ENCODE peak calls at places on chromosomes 5 and 9, in six cellular contexts. Y is RWPE1, F is fibroblast of lung, L is tibial nerve, V is GM20000, Z is neural crest cell. K is an unnamed sample.

GRCh38 chr5:54845567-54845941 is 139.8 kb downstream of the ESM1 start:
- DNase-seq in Y (peak; percentile 30), Z (no peak), L (no peak), V (no peak), F (peak; percentile 52), K (no peak)

GRCh38 chr5:15003511-15003920 is 131.9 kb upstream of the ANKH start:
- DNase-seq in V (peak; percentile 78), L (peak; percentile 70), Y (peak; percentile 83), F (peak; percentile 80), Z (peak; percentile 23), K (peak; percentile 30)

GRCh38 chr9:95552814-95553546 is 36.2 kb upstream of the PTCH1 start:
- DNase-seq in Y (no peak), Z (no peak), V (no peak), F (no peak), L (peak; percentile 49), K (no peak)

GRCh38 chr9:80650964-80651555 is 1038.3 kb downstream of the TLE1 start:
- DNase-seq in Z (no peak), V (no peak), F (peak; percentile 57), Y (no peak), L (no peak), K (no peak)

GRCh38 chr5:74543162-74543995 is 97.1 kb downstream of the ENC1 start:
- DNase-seq in F (peak; percentile 70), V (no peak), Y (peak; percentile 97), Z (no peak), L (no peak), K (no peak)

GRCh38 chr5:141475625-141476131 is at the start of gene PCDHGC3:
- DNase-seq in Y (peak; percentile 99), Z (peak; percentile 72), F (peak; percentile 96), L (peak; percentile 84), V (peak; percentile 86), K (no peak)

GRCh38 chr9:2215941-2216441 is 200.8 kb downstream of the SMARCA2 start:
- DNase-seq in Y (no peak), Z (no peak), F (no peak), L (no peak), V (no peak), K (no peak)

GRCh38 chr5:93497101-93497500 is 83.9 kb downstream of the NR2F1-AS1 start:
- DNase-seq in F (peak; percentile 42), Y (no peak), L (no peak), V (no peak), Z (no peak), K (no peak)

GRCh38 chr5:32299059-32299677 is 13.6 kb downstream of the MTMR12 start:
- DNase-seq in V (no peak), Y (no peak), L (no peak), Z (no peak), F (no peak), K (no peak)

GRCh38 chr5:4976918-4977317 is 163.2 kb upstream of the ADAMTS16 start:
- DNase-seq in F (no peak), V (no peak), L (no peak), Z (no peak), Y (no peak), K (no peak)

GRCh38 chr9:38621434-38622082 is 1.2 kb upstream of the ANKRD18A start:
- DNase-seq in F (no peak), Z (peak; percentile 8), L (no peak), Y (no peak), V (peak; percentile 31), K (peak; percentile 52)

GRCh38 chr5:171415115-171415730 is 4.2 kb upstream of the FGF18 start:
- DNase-seq in L (no peak), Z (no peak), V (no peak), F (peak; percentile 63), Y (peak; percentile 55), K (no peak)

GRCh38 chr9:127022913-127023665 is 99.3 kb downstream of the ANGPTL2 start:
- DNase-seq in L (no peak), Z (no peak), Y (no peak), V (no peak), F (no peak), K (no peak)

GRCh38 chr5:343461-344401 is 22.2 kb downstream of the AHRR start:
- DNase-seq in L (no peak), Y (peak; percentile 62), V (peak; percentile 85), Z (peak; percentile 48), F (peak; percentile 62), K (no peak)

DNA sequence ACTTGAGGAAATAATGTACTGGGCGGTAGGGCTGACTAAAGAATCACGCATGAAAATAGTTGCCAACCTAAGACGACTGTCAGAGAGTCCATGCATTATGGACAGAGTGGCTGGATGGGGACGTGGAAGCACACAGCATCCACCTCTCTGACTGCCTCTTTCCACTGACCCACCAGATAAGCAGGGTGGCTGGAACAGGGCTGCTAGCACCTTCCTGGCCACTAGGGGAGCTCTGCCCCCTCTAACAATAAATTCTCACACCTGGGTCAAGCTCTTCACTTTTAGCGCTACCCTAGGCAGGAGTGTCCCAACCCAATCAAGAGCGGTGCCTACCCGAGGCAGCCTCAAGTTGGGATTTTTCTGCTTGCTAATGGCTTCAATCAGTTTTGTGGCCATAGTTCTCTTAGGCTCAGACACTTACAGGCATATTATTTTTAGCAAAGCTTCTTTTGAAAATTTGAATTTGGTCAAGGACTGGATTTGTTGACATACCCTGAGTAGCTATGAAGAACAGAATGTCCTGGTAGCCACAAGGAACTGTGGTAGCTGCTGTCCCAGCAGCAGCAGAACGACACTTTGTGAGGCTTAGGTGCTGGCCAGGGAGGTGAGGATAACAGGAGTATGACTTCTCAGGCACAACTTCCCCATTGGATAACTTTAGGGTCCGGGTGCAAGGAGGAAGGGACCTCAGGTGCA is 6.9 kb upstream of the TPM2 start:
- DNase-seq in F (peak; percentile 55), Y (peak; percentile 77), V (peak; percentile 85), Z (peak; percentile 49), L (peak; percentile 60), K (peak; percentile 47)
- TF ChIP-seq CTCF in F (peak; percentile 84), Y (peak; percentile 100), V (peak; percentile 93), Z (peak; percentile 84), L (peak; percentile 82), K (peak; percentile 97)

GRCh38 chr9:105539452-105539851 is 18.5 kb upstream of the FKTN start:
- DNase-seq in F (peak; percentile 7), Y (no peak), V (no peak), Z (no peak), L (no peak), K (no peak)
- TF ChIP-seq CTCF in F (no peak), Y (no peak), V (no peak), Z (peak; percentile 33), L (no peak), K (no peak)

GRCh38 chr9:132412089-132412488 is 2.1 kb downstream of the CFAP77 start:
- DNase-seq in Y (no peak), F (peak; percentile 8), L (no peak), V (peak; percentile 46), Z (peak; percentile 55), K (no peak)
- TF ChIP-seq CTCF in Y (peak; percentile 32), F (peak; percentile 50), L (peak; percentile 13), V (peak; percentile 28), Z (peak; percentile 72), K (peak; percentile 25)

DNA sequence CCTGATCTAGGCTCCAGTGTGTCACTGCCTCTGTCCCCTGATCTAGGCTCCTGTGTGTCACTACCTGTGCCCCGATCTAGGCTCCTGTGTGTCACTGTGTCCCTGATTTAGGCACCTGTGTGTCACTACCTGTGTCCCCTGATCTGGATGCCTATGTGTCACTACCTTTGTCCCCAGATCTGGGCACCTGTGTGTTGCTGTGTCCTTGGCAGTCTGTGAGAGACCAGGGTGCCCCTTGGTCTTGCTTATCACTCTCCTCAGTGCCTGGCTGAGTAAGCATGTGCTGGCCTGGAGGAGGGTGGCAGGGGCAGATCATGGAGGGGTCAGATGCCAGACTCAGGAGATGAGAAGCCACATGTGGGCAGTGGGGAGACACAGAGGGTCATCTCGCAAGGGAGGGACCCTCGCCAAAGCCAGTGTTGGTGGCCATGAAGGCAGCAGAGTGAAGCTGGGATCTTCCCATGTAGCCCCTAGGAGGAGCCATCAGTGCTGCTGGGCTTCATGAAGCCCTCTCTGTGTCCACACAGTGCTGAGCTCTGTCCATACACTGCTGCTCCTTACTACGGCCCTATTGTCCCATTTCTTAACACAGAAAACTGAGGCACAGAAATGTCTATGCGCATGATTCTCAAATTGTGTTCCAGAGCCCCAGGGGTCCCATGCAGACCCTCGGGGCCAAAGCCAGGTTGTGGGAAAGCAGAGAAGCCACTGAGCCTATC is 15.5 kb downstream of the OLFML2A start:
- DNase-seq in V (no peak), L (no peak), Z (no peak), F (no peak), Y (no peak), K (no peak)
- TF ChIP-seq CTCF in V (no peak), L (no peak), Z (no peak), F (no peak), Y (no peak), K (no peak)

DNA sequence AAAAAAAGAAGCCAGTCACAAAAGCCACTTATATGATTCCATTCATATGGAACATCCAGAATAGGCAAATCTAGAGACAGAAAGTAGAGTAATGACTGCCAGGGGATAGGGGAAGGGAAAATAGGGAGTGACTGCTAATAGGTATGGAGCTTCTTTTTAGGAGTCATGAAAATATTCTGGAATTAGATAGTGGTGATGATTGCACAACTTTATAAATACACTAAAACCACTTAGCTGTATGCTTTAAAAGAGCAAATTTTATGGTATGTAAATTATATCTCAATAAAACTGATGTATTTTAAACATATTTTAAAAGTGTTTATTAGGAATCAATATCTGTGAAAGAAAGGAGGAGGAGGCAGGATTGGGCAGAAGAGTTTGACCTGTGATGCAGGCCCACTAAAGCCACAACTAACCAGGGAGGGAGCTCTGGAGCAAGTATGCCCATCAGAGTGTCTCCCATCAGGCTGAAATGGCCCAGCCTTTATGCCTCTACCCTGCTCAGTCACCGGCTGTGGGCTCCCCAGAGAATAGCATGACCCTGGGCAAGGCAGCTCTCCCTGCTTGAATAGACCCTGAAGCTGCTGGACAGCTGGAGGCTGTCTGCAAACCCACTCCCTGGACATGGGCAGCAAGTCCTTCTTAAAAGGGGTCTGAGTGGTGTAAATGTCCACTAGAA is 96.0 kb upstream of the SLC44A1 start:
- DNase-seq in F (no peak), V (no peak), Z (no peak), L (no peak), Y (no peak), K (no peak)
- TF ChIP-seq CTCF in F (no peak), V (no peak), Z (no peak), L (no peak), Y (no peak), K (no peak)

GRCh38 chr5:91380491-91381133 is 2.5 kb downstream of the ARRDC3 start:
- DNase-seq in Y (peak; percentile 98), L (peak; percentile 99), F (peak; percentile 94), Z (peak; percentile 92), V (peak; percentile 91), K (peak; percentile 99)
- TF ChIP-seq CTCF in Y (no peak), L (no peak), F (no peak), Z (no peak), V (no peak), K (no peak)

DNA sequence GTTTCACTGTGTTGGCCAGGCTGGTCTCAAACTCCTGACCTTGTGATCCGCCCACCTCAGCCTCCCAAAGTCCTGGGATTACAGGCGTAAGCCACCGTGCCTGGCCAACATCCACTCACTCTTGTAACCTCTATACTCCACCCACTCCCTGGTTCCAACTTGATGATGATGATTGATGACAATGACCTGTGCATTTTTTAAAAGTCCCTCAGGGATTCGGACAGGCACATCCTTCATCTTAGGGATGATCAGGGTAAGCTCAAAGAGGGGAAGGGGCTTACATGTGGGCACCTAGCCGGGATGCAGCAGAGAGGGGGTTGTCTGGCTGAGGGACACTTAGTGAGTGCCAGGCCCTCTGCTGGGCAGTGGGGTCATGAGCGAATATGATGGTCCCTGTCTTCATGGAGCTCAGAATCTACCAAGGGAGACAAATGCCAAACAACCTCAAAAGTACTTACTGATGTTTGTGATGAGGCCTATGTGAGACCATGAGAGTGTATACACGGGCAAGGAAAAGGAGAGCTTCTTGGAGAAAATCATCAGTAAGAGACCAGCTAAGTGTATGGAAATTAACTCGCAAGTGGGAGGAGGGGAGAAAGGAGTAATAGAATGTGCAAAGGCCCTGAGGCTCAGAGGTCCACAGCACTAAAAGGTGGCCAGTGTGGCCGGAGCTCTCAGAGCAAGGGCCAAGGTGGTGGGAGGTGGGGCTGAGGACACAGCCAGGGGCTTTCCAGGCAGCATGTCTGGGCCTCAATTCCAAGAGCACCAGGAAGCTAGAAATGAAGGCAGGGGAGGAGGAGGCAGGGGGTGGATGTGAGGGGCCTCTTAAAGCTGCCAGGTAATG is 27.4 kb downstream of the LHX2 start:
- DNase-seq in V (no peak), Z (no peak), F (no peak), L (no peak), Y (no peak), K (no peak)
- TF ChIP-seq CTCF in V (no peak), Z (no peak), F (no peak), L (no peak), Y (no peak), K (no peak)